ENCODE peak calls at places on chromosomes 6 and 20, in four cellular contexts. F, H, T and R are unnamed samples.
A peak's percentile ranks its signal among the peaks of the same experiment; 100 is the strongest.

GRCh38 chr20:35978041-35978513 is 9.7 kb downstream of the CNBD2 start:
- DNase-seq in F (no peak), H (no peak), T (no peak), R (no peak)

GRCh38 chr6:30768634-30769087 is 24.3 kb upstream of the IER3 start:
- DNase-seq in F (no peak), H (no peak), T (no peak), R (no peak)

GRCh38 chr6:130381012-130381411 is 15.2 kb downstream of the TMEM200A start:
- DNase-seq in F (no peak), H (no peak), T (no peak), R (no peak)

GRCh38 chr20:31806564-31807355 is 12.4 kb upstream of the MYLK2 start:
- DNase-seq in F (no peak), H (no peak), T (no peak), R (no peak)

GRCh38 chr6:139114741-139115140 is 20.1 kb upstream of the HECA start:
- DNase-seq in F (peak; percentile 68), H (no peak), T (no peak), R (no peak)

GRCh38 chr20:34260208-34260942 is 19.2 kb downstream of the ASIP start:
- DNase-seq in F (no peak), H (no peak), T (no peak), R (no peak)

GRCh38 chr20:50012282-50013263 is 29.8 kb downstream of the SNAI1 start:
- DNase-seq in F (no peak), H (no peak), T (no peak), R (no peak)

GRCh38 chr20:54132612-54133433 is 41.0 kb downstream of the CYP24A1 start:
- DNase-seq in F (no peak), H (peak; percentile 65), T (no peak), R (no peak)

GRCh38 chr20:25009218-25010145 is 16.9 kb upstream of the APMAP start:
- DNase-seq in F (no peak), H (no peak), T (no peak), R (no peak)

GRCh38 chr6:80366721-80367120 is 260.2 kb downstream of the BCKDHB start:
- DNase-seq in F (peak; percentile 38), H (no peak), T (peak; percentile 19), R (no peak)

GRCh38 chr20:12570371-12570770 is 438.4 kb upstream of the SPTLC3 start:
- DNase-seq in F (peak; percentile 55), H (peak; percentile 61), T (peak; percentile 7), R (no peak)

GRCh38 chr6:111210074-111210729 is 122.9 kb downstream of the SLC16A10 start:
- DNase-seq in F (peak; percentile 20), H (peak; percentile 62), T (peak; percentile 58), R (peak; percentile 22)

GRCh38 chr20:53829706-53830521 is 236.3 kb upstream of the ZNF217 start:
- DNase-seq in F (no peak), H (peak; percentile 58), T (no peak), R (no peak)